ENCODE peak calls at places on chromosomes 1 and 21, in eight cellular contexts. A is AG04450, D is suprapubic skin, I is OCI-LY7, Y is lower lobe of right lung, B is thoracic aorta, V is lung, S is K562. G is an unnamed sample.

GRCh38 chr1:6260961-6261614 is at the start of gene GPR153:
- DNase-seq in A (no peak), D (no peak), I (no peak), Y (no peak), B (no peak), V (no peak), S (peak), G (no peak)

GRCh38 chr1:199243423-199244061 is 604.7 kb downstream of the PTPRC start:
- DNase-seq in A (no peak), D (no peak), I (peak), Y (peak), B (no peak), V (peak), S (no peak), G (peak)

GRCh38 chr21:8993943-8994639 is 1527.3 kb upstream of the TPTE start:
- DNase-seq in A (no peak), D (no peak), I (no peak), Y (no peak), B (no peak), V (no peak), S (no peak), G (no peak)

GRCh38 chr1:116393015-116393414 is 20.0 kb downstream of the ATP1A1 start:
- DNase-seq in A (no peak), D (no peak), I (no peak), Y (peak), B (no peak), V (peak), S (no peak), G (no peak)

GRCh38 chr1:18922319-18922726 is 20.0 kb upstream of the ALDH4A1 start:
- DNase-seq in A (peak), D (no peak), I (no peak), Y (peak), B (peak), V (peak), S (no peak), G (peak)

GRCh38 chr21:36104306-36105300 is 30.3 kb upstream of the CBR3 start:
- DNase-seq in A (no peak), D (no peak), I (no peak), Y (peak), B (no peak), V (no peak), S (peak), G (no peak)

GRCh38 chr1:74396462-74396861 is 115.9 kb downstream of the LRRC53 start:
- DNase-seq in A (no peak), D (no peak), I (no peak), Y (no peak), B (no peak), V (no peak), S (no peak), G (no peak)

GRCh38 chr21:35868869-35869223 is 191.5 kb downstream of the SETD4 start:
- DNase-seq in A (no peak), D (no peak), I (no peak), Y (no peak), B (no peak), V (no peak), S (no peak), G (no peak)

GRCh38 chr1:85240174-85240601 is 19.3 kb downstream of the C1orf52 start:
- DNase-seq in A (no peak), D (no peak), I (peak), Y (no peak), B (no peak), V (no peak), S (peak), G (no peak)

GRCh38 chr1:169271094-169271493 is 96.5 kb downstream of the NME7 start:
- DNase-seq in A (no peak), D (no peak), I (peak), Y (no peak), B (no peak), V (no peak), S (peak), G (no peak)

GRCh38 chr1:6271554-6271953 is 10.7 kb upstream of the GPR153 start:
- DNase-seq in A (no peak), D (no peak), I (no peak), Y (no peak), B (no peak), V (no peak), S (no peak), G (no peak)

GRCh38 chr21:27326293-27326692 is 359.4 kb upstream of the ADAMTS5 start:
- DNase-seq in A (no peak), D (no peak), I (no peak), Y (no peak), B (no peak), V (no peak), S (no peak), G (no peak)

GRCh38 chr1:209879539-209879938 is 51.8 kb downstream of the UTP25 start:
- DNase-seq in A (no peak), D (no peak), I (no peak), Y (no peak), B (no peak), V (no peak), S (no peak), G (no peak)

GRCh38 chr1:15406911-15407559 is 2.7 kb upstream of the EFHD2 start:
- DNase-seq in A (no peak), D (no peak), I (no peak), Y (no peak), B (no peak), V (no peak), S (no peak), G (no peak)
- H3K27ac ChIP-seq in A (no peak), D (peak), I (no peak), Y (no peak), B (no peak), V (no peak), S (no peak), G (peak)

GRCh38 chr1:175319912-175320230 is 127.3 kb upstream of the KIAA0040 start:
- DNase-seq in A (no peak), D (no peak), I (peak), Y (no peak), B (no peak), V (no peak), S (no peak), G (no peak)
- TF ChIP-seq CTCF in A (no peak), D (no peak), I (peak), Y (no peak), B (no peak), V (no peak), S (no peak), G (no peak)

GRCh38 chr21:45318146-45318555 is 30.5 kb upstream of the POFUT2 start:
- DNase-seq in A (no peak), D (no peak), I (no peak), Y (no peak), B (no peak), V (no peak), S (no peak), G (no peak)
- H3K27ac ChIP-seq in A (peak), D (peak), I (no peak), Y (peak), B (peak), V (peak), S (no peak), G (peak)

GRCh38 chr1:33372677-33373076 is 51.8 kb upstream of the A3GALT2 start:
- DNase-seq in A (no peak), D (no peak), I (no peak), Y (no peak), B (no peak), V (no peak), S (no peak), G (peak)
- TF ChIP-seq CTCF in A (peak), D (no peak), I (no peak), Y (no peak), B (no peak), V (no peak), S (no peak), G (no peak)

GRCh38 chr1:236013330-236013729 is 51.6 kb downstream of the NID1 start:
- DNase-seq in A (no peak), D (peak), I (no peak), Y (no peak), B (no peak), V (no peak), S (no peak), G (no peak)
- H3K27ac ChIP-seq in A (no peak), D (no peak), I (no peak), Y (no peak), B (no peak), V (no peak), S (no peak), G (peak)

G was measured in coronary artery.